ENCODE peak calls at places on chromosomes 2 and 18, in four cellular contexts. E is pancreas, P is A549, F is ovary. Z is an unnamed sample. For H3K4me1, the result is how much of the 10 kb centered on the place peaks cover.

GRCh38 chr2:240733803-240734495 is 42.3 kb downstream of the AQP12A start:
- DNase-seq in E (no peak), P (peak), F (no peak), Z (no peak)

GRCh38 chr2:236919209-236919608 is 166.5 kb upstream of the COPS8 start:
- DNase-seq in E (no peak), P (peak), F (no peak), Z (peak)

GRCh38 chr2:227455200-227455599 is 16.8 kb upstream of the AGFG1 start:
- DNase-seq in E (no peak), P (no peak), F (no peak), Z (no peak)

GRCh38 chr18:53971331-53971730 is 253.1 kb downstream of the MBD2 start:
- DNase-seq in E (no peak), P (no peak), F (no peak), Z (no peak)

GRCh38 chr18:79337184-79337583 is 58.5 kb upstream of the NFATC1 start:
- DNase-seq in E (no peak), P (no peak), F (no peak), Z (no peak)

GRCh38 chr18:69804776-69805501 is 142.7 kb downstream of the CD226 start:
- DNase-seq in E (no peak), P (no peak), F (no peak), Z (no peak)

GRCh38 chr2:219638217-219638947 is 11.0 kb downstream of the SLC4A3 start:
- DNase-seq in E (no peak), P (no peak), F (no peak), Z (peak)

GRCh38 chr2:8416836-8417832 is 264.7 kb upstream of the ID2 start:
- DNase-seq in E (no peak), P (no peak), F (no peak), Z (no peak)

GRCh38 chr2:28273751-28274150 is 118.9 kb upstream of the FOSL2 start:
- DNase-seq in E (no peak), P (peak), F (no peak), Z (no peak)

GRCh38 chr2:200242553-200242952 is 63.9 kb upstream of the SPATS2L start:
- DNase-seq in E (no peak), P (no peak), F (no peak), Z (no peak)

GRCh38 chr2:204892506-204893255 is 347.4 kb downstream of the PARD3B start:
- DNase-seq in E (no peak), P (no peak), F (no peak), Z (no peak)

GRCh38 chr2:30177440-30177839 is 30.6 kb downstream of the YPEL5 start:
- DNase-seq in E (no peak), P (no peak), F (no peak), Z (no peak)

GRCh38 chr2:20994130-20994529 is 49.7 kb downstream of the APOB start:
- DNase-seq in E (no peak), P (no peak), F (no peak), Z (no peak)

GRCh38 chr18:48929212-48929612 is 21.6 kb downstream of the SMAD7 start:
- DNase-seq in E (no peak), P (no peak), F (no peak), Z (no peak)

GRCh38 chr2:69456950-69457445 is 19.8 kb upstream of the NFU1 start:
- DNase-seq in E (no peak), P (no peak), F (no peak), Z (no peak)

GRCh38 chr2:239177908-239178307 is 222.9 kb downstream of the HDAC4 start:
- DNase-seq in E (no peak), P (no peak), F (peak), Z (no peak)

GRCh38 chr2:235747868-235748144 is 254.0 kb downstream of the AGAP1 start:
- DNase-seq in E (no peak), P (no peak), F (no peak), Z (no peak)

GRCh38 chr2:94602466-94602865 is 268.8 kb upstream of the TEKT4 start:
- DNase-seq in E (no peak), P (no peak), F (no peak), Z (no peak)

GRCh38 chr2:196745711-196746110 is 53.8 kb downstream of the GTF3C3 start:
- DNase-seq in E (no peak), P (no peak), F (no peak), Z (no peak)

DNA sequence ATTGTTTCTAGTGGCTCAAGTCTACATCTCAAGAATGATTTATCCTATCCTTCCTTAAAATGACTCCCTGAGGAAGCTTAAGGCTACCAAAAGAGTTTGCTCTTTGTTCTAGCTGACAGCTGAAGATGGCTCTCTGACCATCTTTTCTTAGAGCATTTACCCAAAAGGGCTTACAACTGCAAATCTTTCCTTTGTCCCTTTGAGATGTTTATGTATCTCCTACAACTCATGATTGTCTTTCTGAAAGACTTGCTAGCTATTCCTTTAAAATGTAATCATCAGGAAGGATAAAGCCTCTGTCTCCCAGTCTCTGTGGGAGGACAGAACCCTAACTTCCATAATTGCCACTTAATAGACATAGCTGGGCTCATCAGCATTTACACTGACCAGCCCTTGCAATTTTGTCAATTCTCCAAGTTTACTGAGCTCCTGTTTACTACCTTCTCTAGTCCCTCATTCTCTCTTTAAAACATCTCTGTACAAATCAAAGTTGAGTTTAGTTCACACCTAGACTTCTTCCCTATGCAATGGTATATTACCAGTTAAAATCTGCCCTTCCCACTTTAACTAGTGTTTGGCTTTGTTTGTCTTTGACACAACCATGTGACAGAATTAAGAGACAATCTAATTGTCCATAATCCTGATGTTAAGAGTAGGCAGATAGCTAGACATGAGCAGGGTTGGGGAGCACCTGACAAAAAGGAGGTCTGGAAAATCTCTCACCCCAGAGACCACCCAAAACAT is 188.2 kb downstream of the PTH2R start:
- DNase-seq in E (no peak), P (no peak), F (no peak), Z (no peak)
- H3K27ac ChIP-seq in E (no peak), P (no peak), F (no peak), Z (no peak)

DNA sequence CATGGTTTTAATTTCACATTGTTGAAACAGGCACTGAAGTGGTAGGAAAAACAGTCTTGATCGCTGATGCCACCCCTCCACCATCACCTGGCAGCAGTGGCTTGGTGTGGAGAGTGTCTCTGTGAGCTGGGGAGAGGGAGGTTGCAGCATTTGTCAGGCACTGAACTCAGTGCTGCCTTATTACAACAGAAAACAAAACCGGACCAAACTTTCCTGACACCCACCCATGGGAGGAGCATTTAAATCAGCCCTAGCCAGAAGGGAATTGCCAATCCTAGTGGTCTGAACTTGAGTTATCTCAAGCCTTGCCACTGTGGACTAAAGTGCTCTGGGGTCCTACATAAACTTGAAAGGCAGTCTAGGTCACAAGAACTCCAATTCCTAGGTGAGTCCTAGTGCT is 103.0 kb upstream of the LGALSL start:
- DNase-seq in E (no peak), P (no peak), F (no peak), Z (no peak)
- H3K4me1 ChIP-seq in E (under half), P (under half), F (under half), Z (under half)

GRCh38 chr18:34591920-34592444 is 118.1 kb upstream of the DTNA start:
- DNase-seq in E (no peak), P (no peak), F (no peak), Z (peak)
- H3K27ac ChIP-seq in E (no peak), P (no peak), F (no peak), Z (peak)

GRCh38 chr18:73615506-73615905 is 532.1 kb downstream of the FBXO15 start:
- DNase-seq in E (no peak), P (no peak), F (no peak), Z (no peak)

GRCh38 chr18:73613706-73614340 is 533.8 kb downstream of the FBXO15 start:
- DNase-seq in E (no peak), P (no peak), F (no peak), Z (no peak)

GRCh38 chr18:73617981-73618380 is 529.7 kb downstream of the FBXO15 start:
- DNase-seq in E (no peak), P (no peak), F (no peak), Z (no peak)

GRCh38 chr18:73614812-73615211 is 532.8 kb downstream of the FBXO15 start:
- DNase-seq in E (no peak), P (peak), F (no peak), Z (no peak)
- H3K4me1 ChIP-seq in E (under half), P (under half), F (under half), Z (under half)